ENCODE peak calls at places on chromosome 20, in five cellular contexts. M is colonic mucosa; P is activated T-helper 1 cell treated with Interleukin-2 at 50 U/mL for 16 hours; A is A172; O is activated CD8-positive, alpha-beta memory T cell treated with anti-CD3 and anti-CD28 coated beads, Interleukin-2, amount 50 U/mL, for 4 hours. R is an unnamed sample.

GRCh38 chr20:48339147-48339985 is 488.4 kb downstream of the PREX1 start:
- DNase-seq in A (peak), O (no peak), P (no peak), M (no peak), R (no peak)

GRCh38 chr20:48638546-48638945 is 189.3 kb downstream of the PREX1 start:
- DNase-seq in O (no peak), P (no peak), A (peak), M (no peak), R (no peak)

GRCh38 chr20:53809242-53809641 is 215.6 kb upstream of the ZNF217 start:
- DNase-seq in A (no peak), M (no peak), P (no peak), O (no peak), R (no peak)

GRCh38 chr20:45343867-45344721 is 4.1 kb downstream of the SDC4 start:
- DNase-seq in O (no peak), P (no peak), M (peak), A (peak), R (no peak)

GRCh38 chr20:63312690-63313348 is 19.8 kb downstream of the COL20A1 start:
- DNase-seq in A (no peak), P (no peak), M (no peak), O (no peak), R (no peak)

GRCh38 chr20:4299773-4300172 is 284.4 kb upstream of the RNF24 start:
- DNase-seq in A (no peak), P (no peak), O (no peak), M (no peak), R (no peak)

GRCh38 chr20:49207071-49207470 is 12.1 kb upstream of the DDX27 start:
- DNase-seq in M (no peak), P (no peak), A (no peak), O (no peak), R (no peak)

GRCh38 chr20:7859371-7859802 is 80.9 kb downstream of the HAO1 start:
- DNase-seq in A (peak), P (no peak), O (no peak), M (no peak), R (no peak)

GRCh38 chr20:52824494-52825216 is 147.5 kb upstream of the TSHZ2 start:
- DNase-seq in P (no peak), A (no peak), M (no peak), O (no peak), R (no peak)

GRCh38 chr20:52047811-52048302 is 143.7 kb downstream of the ZFP64 start:
- DNase-seq in O (peak), P (no peak), M (no peak), A (peak), R (peak)

GRCh38 chr20:17856024-17856564 is 112.5 kb downstream of the SNX5 start:
- DNase-seq in O (no peak), A (peak), M (peak), P (no peak), R (no peak)

GRCh38 chr20:38255389-38255788 is 5.1 kb downstream of the KIAA1755 start:
- DNase-seq in A (no peak), P (no peak), M (no peak), O (no peak), R (no peak)

GRCh38 chr20:63393566-63393965 is 32.4 kb upstream of the CHRNA4 start:
- DNase-seq in A (no peak), M (no peak), P (no peak), O (no peak), R (no peak)

GRCh38 chr20:62494537-62494936 is 18.7 kb upstream of the GATA5 start:
- DNase-seq in O (no peak), A (no peak), M (no peak), P (no peak), R (no peak)

R was measured in naive thymus-derived CD8-positive, alpha-beta T cell.